ENCODE peak calls at places on chromosomes 6 and 20, in four cellular contexts. One of them, this sample, is unnamed. For H4K20me1, the result is how much of the 10 kb centered on the place peaks cover.

GRCh38 chr6:124962617-124963415 is 579 bp downstream of the RNF217 start:
- DNase-seq in HepG2: no peak
- DNase-seq in K562: peak
- DNase-seq in GM12878: no peak
- DNase-seq in this sample: peak

GRCh38 chr20:21739682-21740081 is 34.2 kb downstream of the PAX1 start:
- DNase-seq in K562: no peak
- DNase-seq in HepG2: no peak
- DNase-seq in GM12878: no peak
- DNase-seq in this sample: no peak

GRCh38 chr6:73679009-73679408 is 17.0 kb upstream of the CD109 start:
- DNase-seq in HepG2: no peak
- DNase-seq in GM12878: peak
- DNase-seq in K562: no peak
- DNase-seq in this sample: no peak

GRCh38 chr6:5394280-5394679 is 133.0 kb downstream of the FARS2 start:
- DNase-seq in GM12878: no peak
- DNase-seq in K562: no peak
- DNase-seq in HepG2: no peak
- DNase-seq in this sample: no peak

GRCh38 chr6:31578461-31579118 is 3.2 kb downstream of the TNF start:
- DNase-seq in GM12878: no peak
- DNase-seq in K562: no peak
- DNase-seq in HepG2: no peak
- DNase-seq in this sample: peak

GRCh38 chr6:93418113-93418447 is 1.3 kb downstream of the EPHA7 start:
- DNase-seq in HepG2: no peak
- DNase-seq in GM12878: no peak
- DNase-seq in K562: no peak
- DNase-seq in this sample: no peak

GRCh38 chr6:32843321-32843978 is 397 bp downstream of the PSMB8 start:
- DNase-seq in HepG2: no peak
- DNase-seq in K562: no peak
- DNase-seq in GM12878: no peak
- DNase-seq in this sample: no peak

GRCh38 chr6:126529605-126530004 is 189.7 kb downstream of the CENPW start:
- DNase-seq in GM12878: no peak
- DNase-seq in HepG2: no peak
- DNase-seq in K562: no peak
- DNase-seq in this sample: no peak

GRCh38 chr6:36713846-36714245 is 16.2 kb downstream of the RAB44 start:
- DNase-seq in GM12878: no peak
- DNase-seq in K562: no peak
- DNase-seq in HepG2: no peak
- DNase-seq in this sample: no peak

GRCh38 chr6:30394139-30394538 is 49.2 kb downstream of the RPP21 start:
- DNase-seq in HepG2: no peak
- DNase-seq in GM12878: no peak
- DNase-seq in K562: no peak
- DNase-seq in this sample: no peak

GRCh38 chr6:41600499-41601247 is 37.6 kb upstream of the MDFI start:
- DNase-seq in GM12878: no peak
- DNase-seq in K562: no peak
- DNase-seq in HepG2: no peak
- DNase-seq in this sample: no peak

GRCh38 chr6:119035459-119035858 is 43.0 kb downstream of the FAM184A start:
- DNase-seq in K562: peak
- DNase-seq in GM12878: no peak
- DNase-seq in HepG2: no peak
- DNase-seq in this sample: peak

GRCh38 chr6:90466191-90466940 is 120.5 kb downstream of the MAP3K7 start:
- DNase-seq in HepG2: no peak
- DNase-seq in K562: peak
- DNase-seq in GM12878: no peak
- DNase-seq in this sample: no peak

GRCh38 chr6:15602144-15602543 is 60.7 kb downstream of the DTNBP1 start:
- DNase-seq in HepG2: no peak
- DNase-seq in GM12878: no peak
- DNase-seq in K562: no peak
- DNase-seq in this sample: no peak

GRCh38 chr20:2109425-2110210 is 8.0 kb downstream of the STK35 start:
- DNase-seq in K562: no peak
- DNase-seq in HepG2: no peak
- DNase-seq in GM12878: no peak
- DNase-seq in this sample: no peak
- TF ChIP-seq REST in K562: no peak
- TF ChIP-seq REST in HepG2: no peak
- TF ChIP-seq REST in GM12878: no peak
- TF ChIP-seq REST in this sample: no peak

GRCh38 chr20:37911262-37911661 is 8.3 kb downstream of the VSTM2L start:
- DNase-seq in K562: no peak
- DNase-seq in HepG2: no peak
- DNase-seq in GM12878: no peak
- DNase-seq in this sample: no peak
- TF ChIP-seq JUNB in K562: no peak
- TF ChIP-seq JUNB in HepG2: no peak
- TF ChIP-seq JUNB in GM12878: no peak
- TF ChIP-seq JUNB in this sample: no peak

GRCh38 chr6:56850618-56851017 is 104.3 kb upstream of the BEND6 start:
- DNase-seq in HepG2: no peak
- DNase-seq in K562: no peak
- DNase-seq in GM12878: no peak
- DNase-seq in this sample: no peak

GRCh38 chr6:56851541-56852248 is 103.2 kb upstream of the BEND6 start:
- DNase-seq in HepG2: peak
- DNase-seq in GM12878: peak
- DNase-seq in K562: no peak
- DNase-seq in this sample: peak

GRCh38 chr6:56848105-56848504 is 106.8 kb upstream of the BEND6 start:
- DNase-seq in GM12878: no peak
- DNase-seq in HepG2: no peak
- DNase-seq in K562: no peak
- DNase-seq in this sample: no peak

GRCh38 chr6:56851104-56851503 is 103.8 kb upstream of the BEND6 start:
- DNase-seq in HepG2: no peak
- DNase-seq in K562: no peak
- DNase-seq in GM12878: no peak
- DNase-seq in this sample: peak

GRCh38 chr6:56849876-56850275 is 105.0 kb upstream of the BEND6 start:
- DNase-seq in K562: no peak
- DNase-seq in GM12878: no peak
- DNase-seq in HepG2: no peak
- DNase-seq in this sample: peak
- H4K20me1 ChIP-seq in K562: under half
- H4K20me1 ChIP-seq in GM12878: under half
- H4K20me1 ChIP-seq in HepG2: under half
- H4K20me1 ChIP-seq in this sample: under half

GRCh38 chr6:7197752-7198151 is 90.0 kb downstream of the RREB1 start:
- DNase-seq in K562: no peak
- DNase-seq in GM12878: no peak
- DNase-seq in HepG2: no peak
- DNase-seq in this sample: no peak

GRCh38 chr6:7201444-7201731 is 93.6 kb downstream of the RREB1 start:
- DNase-seq in HepG2: no peak
- DNase-seq in K562: peak
- DNase-seq in GM12878: no peak
- DNase-seq in this sample: no peak

GRCh38 chr6:7198833-7199800 is 91.4 kb downstream of the RREB1 start:
- DNase-seq in HepG2: no peak
- DNase-seq in GM12878: no peak
- DNase-seq in K562: peak
- DNase-seq in this sample: no peak

GRCh38 chr6:7201732-7202541 is 94.2 kb downstream of the RREB1 start:
- DNase-seq in HepG2: no peak
- DNase-seq in K562: peak
- DNase-seq in GM12878: peak
- DNase-seq in this sample: no peak

GRCh38 chr6:7200598-7201443 is 93.1 kb downstream of the RREB1 start:
- DNase-seq in GM12878: no peak
- DNase-seq in K562: no peak
- DNase-seq in HepG2: peak
- DNase-seq in this sample: no peak
- TF ChIP-seq REST in GM12878: no peak
- TF ChIP-seq REST in K562: no peak
- TF ChIP-seq REST in HepG2: no peak
- TF ChIP-seq REST in this sample: no peak

DNA sequence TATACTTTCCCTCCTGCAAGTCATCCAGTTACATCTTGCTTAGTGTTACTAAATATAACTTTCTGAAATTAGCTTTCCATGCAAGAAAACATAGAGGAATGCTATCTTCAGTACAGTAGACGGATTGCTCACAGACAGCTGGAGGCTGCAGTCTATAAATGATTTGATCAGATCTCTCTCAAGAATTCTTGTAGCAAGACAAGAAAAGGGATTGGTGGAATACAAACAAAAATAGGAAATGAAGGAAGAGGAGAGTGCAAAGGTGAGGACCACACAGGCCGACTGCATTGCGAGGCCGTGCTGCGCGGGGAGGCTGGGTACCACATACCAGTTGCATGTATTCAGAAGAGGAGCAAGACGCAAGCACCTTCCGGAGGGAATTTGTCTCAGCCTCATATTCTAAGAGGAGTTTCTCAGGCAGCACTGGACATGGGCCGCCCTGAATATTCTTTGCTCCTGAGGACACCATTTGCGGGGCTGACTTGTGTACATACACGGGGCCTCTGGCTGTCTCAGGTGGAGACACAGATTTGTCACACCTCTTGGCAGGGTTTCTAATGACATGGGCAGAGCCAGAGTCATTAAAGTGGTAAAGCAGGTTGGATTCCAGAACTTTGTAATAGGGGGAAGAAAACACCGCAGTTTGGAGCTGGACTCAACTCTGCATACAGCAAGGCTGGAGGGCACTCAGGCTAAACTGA is 22.7 kb upstream of the KIF25 start:
- DNase-seq in K562: no peak
- DNase-seq in GM12878: no peak
- DNase-seq in HepG2: no peak
- DNase-seq in this sample: no peak
- TF ChIP-seq JUNB in K562: no peak
- TF ChIP-seq JUNB in GM12878: no peak
- TF ChIP-seq JUNB in HepG2: no peak
- TF ChIP-seq JUNB in this sample: no peak

GRCh38 chr6:1391692-1392309 is 2.4 kb downstream of the FOXF2 start:
- DNase-seq in K562: no peak
- DNase-seq in GM12878: no peak
- DNase-seq in HepG2: no peak
- DNase-seq in this sample: no peak

GRCh38 chr6:1390805-1391511 is 1.6 kb downstream of the FOXF2 start:
- DNase-seq in GM12878: no peak
- DNase-seq in HepG2: no peak
- DNase-seq in K562: no peak
- DNase-seq in this sample: peak

GRCh38 chr6:1388927-1389790 is at the start of gene FOXF2:
- DNase-seq in K562: peak
- DNase-seq in GM12878: no peak
- DNase-seq in HepG2: no peak
- DNase-seq in this sample: peak

GRCh38 chr6:1389791-1390070 is 355 bp downstream of the FOXF2 start:
- DNase-seq in HepG2: no peak
- DNase-seq in GM12878: no peak
- DNase-seq in K562: no peak
- DNase-seq in this sample: peak

DNA sequence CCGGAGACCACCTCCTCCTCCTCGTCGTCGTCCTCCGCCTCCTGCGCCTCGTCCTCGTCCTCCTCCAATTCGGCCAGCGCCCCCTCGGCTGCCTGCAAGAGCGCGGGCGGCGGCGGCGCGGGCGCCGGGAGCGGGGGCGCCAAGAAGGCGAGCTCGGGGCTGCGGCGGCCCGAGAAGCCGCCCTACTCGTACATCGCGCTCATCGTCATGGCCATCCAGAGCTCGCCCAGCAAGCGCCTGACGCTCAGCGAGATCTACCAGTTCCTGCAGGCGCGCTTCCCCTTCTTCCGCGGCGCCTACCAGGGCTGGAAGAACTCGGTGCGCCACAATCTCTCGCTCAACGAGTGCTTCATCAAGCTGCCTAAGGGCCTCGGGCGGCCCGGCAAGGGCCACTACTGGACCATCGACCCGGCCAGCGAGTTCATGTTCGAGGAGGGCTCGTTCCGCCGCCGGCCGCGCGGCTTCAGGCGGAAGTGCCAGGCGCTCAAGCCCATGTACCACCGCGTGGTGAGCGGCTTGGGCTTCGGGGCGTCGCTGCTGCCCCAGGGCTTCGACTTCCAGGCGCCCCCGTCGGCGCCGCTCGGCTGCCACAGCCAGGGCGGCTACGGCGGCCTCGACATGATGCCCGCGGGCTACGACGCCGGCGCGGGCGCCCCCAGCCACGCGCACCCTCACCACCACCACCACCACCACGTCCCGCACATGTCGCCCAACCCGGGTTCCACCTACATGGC is 862 bp downstream of the FOXF2 start:
- DNase-seq in K562: no peak
- DNase-seq in GM12878: no peak
- DNase-seq in HepG2: no peak
- DNase-seq in this sample: peak
- H4K20me1 ChIP-seq in K562: under half
- H4K20me1 ChIP-seq in GM12878: under half
- H4K20me1 ChIP-seq in HepG2: under half
- H4K20me1 ChIP-seq in this sample: under half

DNA sequence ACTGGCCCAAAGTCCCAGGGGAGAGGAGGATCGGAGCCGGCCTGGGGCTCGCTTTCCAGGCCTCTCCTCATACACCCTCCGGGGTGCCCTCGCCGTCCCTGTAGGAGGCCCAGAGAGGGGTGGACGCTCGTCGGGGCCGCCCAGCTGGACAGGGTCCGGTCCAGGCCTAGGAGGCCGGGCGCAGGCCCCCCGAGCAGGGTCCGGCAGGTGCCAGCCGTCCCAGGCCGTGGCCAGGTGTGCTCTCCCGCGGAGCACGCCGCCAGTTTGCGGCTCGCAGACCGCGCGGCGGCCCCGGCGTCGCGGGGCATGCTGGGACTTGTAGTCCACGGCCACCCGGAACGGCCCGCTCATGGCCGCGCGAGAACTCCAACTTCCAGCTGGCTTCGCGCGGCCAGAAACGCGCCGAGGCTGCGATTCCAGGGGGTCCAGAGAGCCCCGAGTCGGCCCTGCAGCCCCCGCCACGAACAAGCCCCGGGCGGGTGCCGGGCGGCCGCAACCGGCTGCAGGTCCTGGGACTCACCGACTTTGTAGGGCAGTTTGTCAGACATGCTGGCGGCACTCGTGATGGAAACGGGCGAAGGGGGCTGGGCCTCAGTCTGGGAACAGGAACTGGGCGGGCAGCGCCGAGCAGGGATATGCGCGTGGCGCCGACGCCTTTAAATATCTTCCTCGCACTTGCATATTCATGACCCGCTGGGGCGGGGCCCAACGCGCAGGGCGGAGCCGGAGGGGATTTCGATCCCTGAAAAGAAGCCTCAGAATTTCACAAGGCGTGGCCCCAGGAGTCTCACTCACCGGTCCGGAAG is at the start of gene AHCY:
- DNase-seq in GM12878: peak
- DNase-seq in K562: peak
- DNase-seq in HepG2: peak
- DNase-seq in this sample: peak
- TF ChIP-seq REST in GM12878: no peak
- TF ChIP-seq REST in K562: no peak
- TF ChIP-seq REST in HepG2: no peak
- TF ChIP-seq REST in this sample: no peak